ENCODE peak calls at places on chromosomes 4 and X, in ten cellular contexts. A is fibroblast of mammary gland; T is CD4-positive, alpha-beta T cell; X is breast epithelium; P is fibroblast of pulmonary artery; Y is WERI-Rb-1; R is psoas muscle; B is nephron progenitor cell; Z is B cell; K is right lobe of liver. M is an unnamed sample.

GRCh38 chrX:65586491-65586890 is 51.9 kb upstream of the LAS1L start:
- DNase-seq in A (peak), T (no peak), X (peak), P (peak), Y (no peak), R (no peak), B (no peak), Z (no peak), K (no peak), M (no peak)

GRCh38 chr4:108029731-108030130 is 40.0 kb downstream of the HADH start:
- DNase-seq in A (peak), T (no peak), X (no peak), P (no peak), Y (no peak), R (no peak), B (no peak), Z (no peak), K (no peak), M (no peak)

GRCh38 chr4:153341575-153342090 is 2.9 kb upstream of the MND1 start:
- DNase-seq in A (peak), T (no peak), X (no peak), P (peak), Y (no peak), R (no peak), B (no peak), Z (peak), K (no peak), M (no peak)

GRCh38 chr4:766559-767283 is 59.2 kb downstream of the CPLX1 start:
- DNase-seq in A (no peak), T (no peak), X (no peak), P (no peak), Y (no peak), R (no peak), B (no peak), Z (no peak), K (peak), M (no peak)

GRCh38 chr4:5165419-5166369 is 114.4 kb downstream of the STK32B start:
- DNase-seq in A (no peak), T (no peak), X (no peak), P (peak), Y (peak), R (no peak), B (no peak), Z (no peak), K (no peak), M (no peak)

GRCh38 chrX:78168065-78168464 is 28.6 kb upstream of the TAF9B start:
- DNase-seq in A (peak), T (no peak), X (no peak), P (peak), Y (no peak), R (no peak), B (no peak), Z (no peak), K (no peak), M (no peak)

GRCh38 chr4:184215709-184216328 is 1.9 kb downstream of the ENPP6 start:
- DNase-seq in A (no peak), T (no peak), X (no peak), P (no peak), Y (peak), R (no peak), B (peak), Z (no peak), K (no peak), M (no peak)

GRCh38 chr4:46844325-46844917 is 64.6 kb downstream of the COX7B2 start:
- DNase-seq in A (peak), T (no peak), X (no peak), P (peak), Y (peak), R (no peak), B (peak), Z (peak), K (no peak), M (peak)

GRCh38 chrX:78650906-78651437 is 8.2 kb downstream of the RTL3 start:
- DNase-seq in A (peak), T (no peak), X (no peak), P (peak), Y (no peak), R (no peak), B (no peak), Z (no peak), K (no peak), M (no peak)

GRCh38 chrX:155056877-155057792 is 13.8 kb downstream of the CMC4 start:
- DNase-seq in A (peak), T (peak), X (peak), P (peak), Y (peak), R (peak), B (peak), Z (peak), K (peak), M (peak)

GRCh38 chr4:26803462-26803861 is 57.2 kb upstream of the STIM2 start:
- DNase-seq in A (no peak), T (no peak), X (no peak), P (no peak), Y (peak), R (no peak), B (peak), Z (no peak), K (no peak), M (no peak)

GRCh38 chr4:155906554-155907247 is 3.2 kb downstream of the TDO2 start:
- DNase-seq in A (peak), T (no peak), X (peak), P (peak), Y (no peak), R (no peak), B (no peak), Z (no peak), K (no peak), M (no peak)

GRCh38 chr4:34108456-34108855 is 2135.9 kb downstream of the ARAP2 start:
- DNase-seq in A (peak), T (no peak), X (no peak), P (peak), Y (no peak), R (no peak), B (no peak), Z (no peak), K (no peak), M (no peak)

DNA sequence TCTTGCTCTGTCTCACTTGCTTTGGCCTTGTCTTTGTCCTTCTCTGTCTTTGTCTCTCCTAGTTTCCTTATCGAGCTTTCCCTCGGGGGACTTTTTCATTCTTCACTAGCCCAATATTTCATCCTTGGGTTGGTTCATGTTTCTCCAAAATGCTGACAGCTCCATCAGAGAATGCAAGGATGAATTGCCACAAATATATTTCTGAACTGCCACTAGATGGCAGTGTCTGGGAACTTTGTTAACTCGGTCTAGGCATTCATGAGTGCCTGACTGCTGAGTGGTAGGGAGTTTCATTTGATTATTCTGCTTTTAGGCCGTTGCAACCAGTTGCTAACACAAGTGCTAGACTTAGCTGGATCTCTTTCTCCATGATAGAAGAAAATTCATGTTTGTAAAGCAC is 73.5 kb upstream of the RAP2C start:
- DNase-seq in A (peak), T (no peak), X (no peak), P (peak), Y (peak), R (no peak), B (peak), Z (peak), K (no peak), M (no peak)
- TF ChIP-seq CTCF in A (peak), T (peak), X (peak), P (peak), Y (peak), R (peak), B (peak), Z (peak), K (peak), M (peak)

GRCh38 chrX:47499291-47499690 is 16.3 kb upstream of the ZNF41 start:
- DNase-seq in A (no peak), T (no peak), X (no peak), P (no peak), Y (no peak), R (no peak), B (no peak), Z (no peak), K (no peak), M (no peak)

GRCh38 chrX:47498411-47498810 is 15.4 kb upstream of the ZNF41 start:
- DNase-seq in A (no peak), T (no peak), X (no peak), P (no peak), Y (no peak), R (no peak), B (no peak), Z (no peak), K (no peak), M (no peak)

GRCh38 chrX:47501226-47502071 is 18.4 kb upstream of the ZNF41 start:
- DNase-seq in A (peak), T (no peak), X (no peak), P (peak), Y (no peak), R (no peak), B (no peak), Z (no peak), K (no peak), M (no peak)

GRCh38 chrX:47500541-47500940 is 17.5 kb upstream of the ZNF41 start:
- DNase-seq in A (peak), T (no peak), X (no peak), P (no peak), Y (no peak), R (no peak), B (no peak), Z (no peak), K (no peak), M (no peak)

DNA sequence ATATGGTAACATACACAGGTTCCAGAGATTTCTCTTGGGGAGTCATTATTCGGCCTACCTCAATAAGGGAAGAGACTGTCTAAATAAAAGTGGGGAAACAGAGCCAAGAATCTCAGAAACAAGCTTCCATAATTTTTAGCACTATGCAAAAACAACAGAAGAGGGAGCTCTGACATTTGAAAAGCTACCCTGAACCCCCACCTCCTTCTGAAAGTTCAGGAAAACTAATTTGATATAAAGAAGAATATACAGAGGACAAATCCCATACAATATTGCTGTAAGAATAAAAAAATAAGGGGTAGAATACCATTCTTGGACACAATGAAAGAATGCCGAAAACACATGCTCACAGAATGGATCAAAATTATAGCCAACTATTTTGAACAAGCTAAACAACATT is 14.3 kb upstream of the ZNF41 start:
- DNase-seq in A (peak), T (no peak), X (no peak), P (peak), Y (no peak), R (no peak), B (no peak), Z (no peak), K (no peak), M (no peak)
- TF ChIP-seq CTCF in A (peak), T (peak), X (no peak), P (peak), Y (peak), R (peak), B (peak), Z (no peak), K (peak), M (peak)

GRCh38 chr4:157045507-157046127 is 30.3 kb upstream of the GLRB start:
- DNase-seq in A (peak), T (no peak), X (no peak), P (peak), Y (peak), R (no peak), B (peak), Z (no peak), K (no peak), M (no peak)
- TF ChIP-seq CTCF in A (peak), T (no peak), X (peak), P (peak), Y (peak), R (peak), B (peak), Z (no peak), K (peak), M (peak)

DNA sequence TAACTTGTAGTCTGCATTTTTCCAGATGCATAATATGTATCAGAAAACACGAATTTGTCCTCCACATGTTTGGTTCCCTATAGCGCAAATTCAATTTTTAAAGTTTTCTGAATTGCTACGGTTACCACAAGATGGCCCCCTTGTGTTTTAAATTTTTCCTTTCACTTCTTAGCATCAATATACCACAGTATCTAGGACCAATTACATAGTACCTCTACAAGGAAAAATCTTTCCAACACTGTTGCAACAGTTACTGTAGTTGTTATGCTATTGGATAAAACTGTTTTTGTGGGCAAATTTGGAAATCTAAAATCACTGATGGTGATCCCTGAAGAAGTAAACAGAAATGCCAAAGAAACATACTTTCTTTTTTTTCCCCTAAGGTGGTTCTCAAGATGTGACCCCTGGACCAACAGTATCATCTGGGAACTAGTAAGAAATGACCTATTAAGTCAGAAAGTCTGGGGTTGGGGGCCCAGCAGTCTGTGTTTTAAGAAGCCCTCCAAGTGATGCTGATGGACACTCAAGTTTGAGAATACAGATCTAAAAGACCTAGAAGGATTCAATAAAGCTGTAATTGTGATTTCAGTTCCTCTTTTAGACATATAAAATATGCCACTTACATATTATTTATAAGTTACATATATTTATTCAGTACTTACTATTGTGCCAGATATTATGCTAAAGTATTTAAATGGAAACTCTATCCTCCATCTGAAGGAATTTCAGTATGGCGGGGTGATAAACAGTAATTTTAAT is 3.1 kb downstream of the ZGRF1 start:
- DNase-seq in A (peak), T (no peak), X (no peak), P (peak), Y (no peak), R (no peak), B (no peak), Z (peak), K (no peak), M (no peak)
- TF ChIP-seq CTCF in A (peak), T (peak), X (peak), P (peak), Y (peak), R (peak), B (peak), Z (peak), K (peak), M (peak)

DNA sequence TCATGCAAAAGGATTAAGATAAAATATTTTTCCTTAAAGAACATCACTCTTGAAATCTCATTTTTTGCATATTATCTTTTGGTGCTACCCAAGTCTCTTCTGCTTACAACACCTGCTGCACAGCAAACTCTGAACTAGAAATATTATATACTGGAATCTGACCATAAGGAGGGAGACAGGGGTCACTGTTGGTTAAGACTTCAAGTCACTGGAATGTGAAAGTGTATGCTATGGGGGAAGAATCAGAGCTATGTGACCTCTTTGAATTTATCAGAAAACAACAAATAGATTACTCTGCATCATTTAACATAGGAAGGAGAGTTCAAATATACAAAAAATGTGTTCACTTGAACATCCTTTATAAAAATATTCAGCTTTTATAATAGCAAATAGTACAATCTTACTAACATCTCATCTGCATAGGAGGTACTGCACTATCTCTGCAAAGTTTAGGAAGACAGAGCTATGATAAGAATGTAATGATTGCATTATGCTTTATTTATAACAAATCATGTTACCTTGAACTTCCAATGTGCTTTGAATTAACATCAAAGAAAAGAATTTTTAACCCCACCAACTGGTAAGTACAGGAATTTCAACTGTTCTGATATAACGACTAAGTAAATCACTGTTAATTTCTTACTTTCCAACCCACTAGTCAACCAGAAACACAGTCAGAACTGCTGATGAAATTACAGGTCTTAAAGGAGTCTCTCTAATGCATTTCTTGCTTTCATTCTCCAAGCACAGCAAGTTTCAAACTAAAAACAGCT is 69.8 kb downstream of the ZNF827 start:
- DNase-seq in A (peak), T (no peak), X (no peak), P (no peak), Y (no peak), R (no peak), B (no peak), Z (no peak), K (no peak), M (no peak)
- TF ChIP-seq CTCF in A (peak), T (no peak), X (no peak), P (peak), Y (no peak), R (no peak), B (no peak), Z (no peak), K (no peak), M (no peak)

GRCh38 chr4:95637047-95637600 is 88.4 kb upstream of the UNC5C start:
- DNase-seq in A (peak), T (no peak), X (no peak), P (peak), Y (no peak), R (no peak), B (peak), Z (no peak), K (no peak), M (no peak)
- TF ChIP-seq CTCF in A (peak), T (no peak), X (no peak), P (peak), Y (no peak), R (no peak), B (peak), Z (no peak), K (no peak), M (peak)

GRCh38 chrX:22110729-22111494 is 78.8 kb downstream of the PHEX start:
- DNase-seq in A (peak), T (no peak), X (no peak), P (no peak), Y (no peak), R (no peak), B (no peak), Z (no peak), K (no peak), M (no peak)
- TF ChIP-seq CTCF in A (no peak), T (no peak), X (no peak), P (no peak), Y (no peak), R (no peak), B (no peak), Z (no peak), K (no peak), M (no peak)